ENCODE peak calls at places on chromosomes 12 and 14, in eight cellular contexts. O is stomach, R is HCT116, J is GM23338, I is transverse colon, W is GM12878, Q is prostate gland, D is endothelial cell of umbilical vein. V is an unnamed sample.

GRCh38 chr14:22428681-22429315 is 160.2 kb downstream of the DAD1 start:
- DNase-seq in O (no peak), R (no peak), J (no peak), I (no peak), W (no peak), Q (no peak), D (peak; percentile 78), V (no peak)

GRCh38 chr14:54343276-54344121 is 53.3 kb upstream of the CDKN3 start:
- DNase-seq in O (no peak), R (no peak), J (no peak), I (no peak), W (no peak), Q (peak; percentile 58), D (peak; percentile 66), V (no peak)

GRCh38 chr12:77782034-77782433 is 48.7 kb upstream of the NAV3 start:
- DNase-seq in O (no peak), R (no peak), J (peak; percentile 69), I (no peak), W (no peak), Q (no peak), D (no peak), V (no peak)

GRCh38 chr14:69842671-69843407 is 36.4 kb upstream of the SMOC1 start:
- DNase-seq in O (no peak), R (no peak), J (no peak), I (no peak), W (no peak), Q (no peak), D (no peak), V (no peak)

GRCh38 chr14:52352546-52352945 is 38.4 kb downstream of the PTGER2 start:
- DNase-seq in O (no peak), R (no peak), J (no peak), I (no peak), W (no peak), Q (no peak), D (no peak), V (no peak)

GRCh38 chr12:60182354-60182753 is 586.5 kb downstream of the SLC16A7 start:
- DNase-seq in O (no peak), R (no peak), J (no peak), I (no peak), W (no peak), Q (no peak), D (no peak), V (no peak)

GRCh38 chr12:68310370-68310769 is 21.8 kb downstream of the MDM1 start:
- DNase-seq in O (no peak), R (no peak), J (no peak), I (no peak), W (no peak), Q (no peak), D (peak; percentile 88), V (no peak)

GRCh38 chr14:103103461-103104388 is 9.2 kb downstream of the EXOC3L4 start:
- DNase-seq in O (peak; percentile 87), R (no peak), J (peak; percentile 55), I (peak; percentile 84), W (no peak), Q (peak; percentile 61), D (no peak), V (no peak)

GRCh38 chr14:33120341-33120740 is 181.7 kb downstream of the NPAS3 start:
- DNase-seq in O (no peak), R (no peak), J (no peak), I (no peak), W (no peak), Q (no peak), D (no peak), V (no peak)

GRCh38 chr12:13241833-13242232 is 45.3 kb downstream of the EMP1 start:
- DNase-seq in O (peak; percentile 27), R (peak; percentile 16), J (no peak), I (peak; percentile 52), W (no peak), Q (no peak), D (no peak), V (no peak)

GRCh38 chr12:110543252-110543959 is 39.7 kb downstream of the PPTC7 start:
- DNase-seq in O (peak; percentile 91), R (no peak), J (no peak), I (peak; percentile 90), W (peak; percentile 90), Q (peak; percentile 96), D (peak; percentile 88), V (peak; percentile 75)

GRCh38 chr12:37543131-37543965 is 773.2 kb upstream of the ALG10B start:
- DNase-seq in O (no peak), R (no peak), J (no peak), I (no peak), W (no peak), Q (no peak), D (no peak), V (no peak)

GRCh38 chr12:67748761-67749075 is 100.2 kb downstream of the DYRK2 start:
- DNase-seq in O (no peak), R (peak; percentile 4), J (no peak), I (no peak), W (no peak), Q (no peak), D (no peak), V (no peak)

GRCh38 chr14:28398501-28398900 is 368.1 kb upstream of the FOXG1 start:
- DNase-seq in O (no peak), R (no peak), J (no peak), I (no peak), W (no peak), Q (no peak), D (no peak), V (no peak)

GRCh38 chr12:6839482-6840201 is 1.1 kb upstream of the GNB3 start:
- DNase-seq in O (peak; percentile 44), R (no peak), J (peak; percentile 80), I (peak; percentile 77), W (no peak), Q (no peak), D (no peak), V (no peak)

GRCh38 chr14:77613207-77613606 is 3.2 kb downstream of the SPTLC2 start:
- DNase-seq in O (no peak), R (no peak), J (no peak), I (no peak), W (no peak), Q (no peak), D (peak; percentile 33), V (no peak)
- TF ChIP-seq CTCF in O (no peak), R (no peak), J (no peak), I (no peak), W (no peak), Q (no peak), D (no peak), V (no peak)

GRCh38 chr12:45730116-45730841 is 773 bp downstream of the ARID2 start:
- DNase-seq in O (peak; percentile 42), R (no peak), J (peak; percentile 55), I (peak; percentile 52), W (no peak), Q (peak; percentile 21), D (peak; percentile 69), V (peak; percentile 29)
- TF ChIP-seq POLR2AphosphoS5 in O (no peak), R (peak; percentile 49), J (no peak), I (peak; percentile 44), W (no peak), Q (no peak), D (no peak), V (peak; percentile 34)

DNA sequence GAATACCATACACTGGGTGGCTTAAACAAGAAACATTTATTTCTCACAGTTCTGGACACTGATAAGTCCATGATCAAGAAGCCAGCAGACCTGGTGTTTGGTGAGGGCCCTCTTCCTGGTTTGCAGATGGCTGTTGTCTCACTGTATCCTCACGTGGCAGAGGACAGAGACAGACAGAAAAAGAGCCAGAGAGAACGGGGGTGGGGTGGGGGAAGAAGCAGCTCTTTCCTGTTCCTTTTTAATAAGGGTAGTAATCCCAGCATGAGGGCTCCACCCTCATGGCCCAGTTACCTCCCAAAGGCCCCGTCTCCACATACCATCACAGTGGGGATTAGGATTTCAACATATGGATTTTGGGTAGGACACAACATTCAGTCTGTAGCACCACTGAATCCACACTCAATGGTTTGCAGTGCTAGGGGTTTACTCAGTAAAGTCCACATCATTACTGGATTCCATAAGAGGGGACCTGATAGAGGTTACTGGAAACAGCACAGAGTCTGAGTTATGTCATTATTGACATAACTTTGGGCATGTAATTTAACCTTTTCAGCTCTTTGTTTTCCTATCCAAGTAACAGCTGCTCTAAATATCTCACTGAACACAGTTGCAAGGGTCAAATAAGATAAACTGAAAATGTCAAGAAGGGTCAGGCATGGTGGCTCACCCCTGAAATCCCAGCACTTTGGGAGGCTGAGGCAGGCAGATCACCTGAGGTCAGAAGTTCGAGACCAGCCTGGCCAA is 53.2 kb downstream of the RPAP3 start:
- DNase-seq in O (no peak), R (no peak), J (peak; percentile 15), I (no peak), W (no peak), Q (peak; percentile 11), D (no peak), V (no peak)
- TF ChIP-seq CTCF in O (no peak), R (no peak), J (no peak), I (no peak), W (no peak), Q (no peak), D (no peak), V (no peak)

GRCh38 chr12:96425321-96425720 is 25.1 kb upstream of the CDK17 start:
- DNase-seq in O (no peak), R (no peak), J (no peak), I (no peak), W (no peak), Q (no peak), D (peak; percentile 60), V (no peak)
- TF ChIP-seq POLR2AphosphoS5 in O (no peak), R (no peak), J (no peak), I (peak; percentile 26), W (no peak), Q (no peak), D (no peak), V (no peak)